ENCODE peak calls at places on chromosomes 5 and 9, in eight cellular contexts. M is HCT116, Z is lower leg skin, G is adrenal gland, V is GM12878, N is transverse colon, Y is testis, S is A549. J is an unnamed sample.

GRCh38 chr9:16622541-16622940 is 247.9 kb downstream of the BNC2 start:
- DNase-seq in M (no peak), Z (no peak), G (no peak), V (no peak), N (no peak), Y (no peak), S (no peak), J (no peak)

GRCh38 chr9:33686942-33687341 is 108.4 kb upstream of the PRSS3 start:
- DNase-seq in M (no peak), Z (no peak), G (no peak), V (no peak), N (no peak), Y (no peak), S (no peak), J (no peak)

GRCh38 chr5:78009937-78010527 is 233.9 kb upstream of the TBCA start:
- DNase-seq in M (no peak), Z (no peak), G (no peak), V (no peak), N (no peak), Y (no peak), S (no peak), J (no peak)

GRCh38 chr5:95809414-95809960 is 13.0 kb downstream of the GLRX start:
- DNase-seq in M (no peak), Z (no peak), G (peak; percentile 60), V (no peak), N (peak; percentile 52), Y (no peak), S (no peak), J (no peak)

GRCh38 chr5:148414848-148415247 is 31.1 kb downstream of the FBXO38 start:
- DNase-seq in M (no peak), Z (no peak), G (no peak), V (no peak), N (no peak), Y (no peak), S (no peak), J (no peak)

GRCh38 chr9:79360387-79361347 is 211.1 kb upstream of the TLE4 start:
- DNase-seq in M (no peak), Z (no peak), G (no peak), V (no peak), N (no peak), Y (no peak), S (peak; percentile 6), J (no peak)

GRCh38 chr5:17147225-17148120 is 70.0 kb upstream of the BASP1 start:
- DNase-seq in M (no peak), Z (no peak), G (no peak), V (no peak), N (no peak), Y (no peak), S (no peak), J (no peak)

GRCh38 chr9:121286973-121287721 is 19.2 kb downstream of the GSN start:
- DNase-seq in M (peak; percentile 98), Z (peak; percentile 96), G (peak; percentile 87), V (no peak), N (peak; percentile 87), Y (peak; percentile 87), S (peak; percentile 96), J (peak; percentile 91)

GRCh38 chr5:174721522-174722432 is 2.6 kb upstream of the MSX2 start:
- DNase-seq in M (no peak), Z (no peak), G (no peak), V (no peak), N (no peak), Y (no peak), S (no peak), J (no peak)

GRCh38 chr5:74035521-74035937 is 409.5 kb downstream of the ARHGEF28 start:
- DNase-seq in M (peak; percentile 36), Z (no peak), G (peak; percentile 58), V (peak; percentile 59), N (no peak), Y (peak; percentile 52), S (peak; percentile 61), J (peak; percentile 67)

GRCh38 chr5:139104577-139105271 is 93.4 kb downstream of the SIL1 start:
- DNase-seq in M (no peak), Z (peak; percentile 91), G (peak; percentile 93), V (no peak), N (peak; percentile 35), Y (peak; percentile 59), S (no peak), J (no peak)

GRCh38 chr9:134210511-134210907 is 46.1 kb upstream of the RNU6ATAC start:
- DNase-seq in M (no peak), Z (peak; percentile 83), G (no peak), V (no peak), N (no peak), Y (no peak), S (no peak), J (no peak)

GRCh38 chr5:172830876-172831662 is 3.0 kb upstream of the ERGIC1 start:
- DNase-seq in M (no peak), Z (no peak), G (no peak), V (no peak), N (no peak), Y (no peak), S (no peak), J (peak; percentile 79)

GRCh38 chr5:127909078-127909477 is 174.5 kb upstream of the SLC12A2 start:
- DNase-seq in M (peak; percentile 59), Z (no peak), G (no peak), V (no peak), N (no peak), Y (peak; percentile 22), S (peak; percentile 84), J (peak; percentile 52)

GRCh38 chr5:91059409-91059808 is 323.7 kb downstream of the ARRDC3 start:
- DNase-seq in M (no peak), Z (no peak), G (no peak), V (peak; percentile 60), N (no peak), Y (no peak), S (no peak), J (no peak)

GRCh38 chr5:43040287-43041098 is at the start of gene ANXA2R:
- DNase-seq in M (peak; percentile 92), Z (peak; percentile 98), G (peak; percentile 87), V (no peak), N (peak; percentile 94), Y (peak; percentile 92), S (peak; percentile 97), J (peak; percentile 98)

GRCh38 chr9:107242073-107243063 is 40.7 kb upstream of the RAD23B start:
- DNase-seq in M (no peak), Z (no peak), G (no peak), V (no peak), N (no peak), Y (no peak), S (no peak), J (no peak)

GRCh38 chr9:22216730-22217160 is 207.6 kb upstream of the CDKN2B start:
- DNase-seq in M (peak; percentile 65), Z (no peak), G (no peak), V (no peak), N (no peak), Y (no peak), S (no peak), J (no peak)

GRCh38 chr9:72749276-72749675 is 203.6 kb downstream of the ALDH1A1 start:
- DNase-seq in M (no peak), Z (no peak), G (no peak), V (no peak), N (peak; percentile 33), Y (no peak), S (no peak), J (no peak)

GRCh38 chr9:6921335-6921734 is 163.6 kb downstream of the KDM4C start:
- DNase-seq in M (no peak), Z (no peak), G (no peak), V (no peak), N (no peak), Y (no peak), S (no peak), J (no peak)

GRCh38 chr5:39151731-39152130 is 67.6 kb downstream of the FYB1 start:
- DNase-seq in M (no peak), Z (no peak), G (no peak), V (no peak), N (no peak), Y (no peak), S (no peak), J (no peak)

GRCh38 chr5:102971693-102972293 is 148.1 kb downstream of the GIN1 start:
- DNase-seq in M (peak; percentile 26), Z (no peak), G (no peak), V (no peak), N (no peak), Y (no peak), S (peak; percentile 42), J (peak; percentile 16)

GRCh38 chr9:97982719-97983523 is at the start of gene ANP32B:
- DNase-seq in M (peak; percentile 53), Z (peak; percentile 98), G (peak; percentile 86), V (peak; percentile 44), N (peak; percentile 94), Y (peak; percentile 87), S (peak; percentile 90), J (peak; percentile 96)
- TF ChIP-seq POLR2A in M (no peak), Z (no peak), G (no peak), V (peak; percentile 78), N (peak; percentile 34), Y (no peak), S (peak; percentile 58), J (peak; percentile 33)

GRCh38 chr9:12640021-12640587 is 53.1 kb upstream of the TYRP1 start:
- DNase-seq in M (peak; percentile 26), Z (no peak), G (no peak), V (no peak), N (no peak), Y (no peak), S (peak; percentile 68), J (peak; percentile 73)
- TF ChIP-seq CTCF in M (peak; percentile 36), Z (no peak), G (peak; percentile 42), V (peak; percentile 40), N (no peak), Y (peak; percentile 48), S (peak; percentile 60), J (peak; percentile 58)

GRCh38 chr9:70407081-70407503 is 7.4 kb downstream of the KLF9 start:
- DNase-seq in M (no peak), Z (no peak), G (no peak), V (no peak), N (no peak), Y (no peak), S (peak; percentile 35), J (no peak)
- H3K4me3 ChIP-seq in M (no peak overlapping the region), Z (no peak overlapping the region), G (peak overlapping the region; percentile 3), V (no peak overlapping the region), N (no peak overlapping the region), Y (no peak overlapping the region), S (no peak overlapping the region), J (no peak overlapping the region)

DNA sequence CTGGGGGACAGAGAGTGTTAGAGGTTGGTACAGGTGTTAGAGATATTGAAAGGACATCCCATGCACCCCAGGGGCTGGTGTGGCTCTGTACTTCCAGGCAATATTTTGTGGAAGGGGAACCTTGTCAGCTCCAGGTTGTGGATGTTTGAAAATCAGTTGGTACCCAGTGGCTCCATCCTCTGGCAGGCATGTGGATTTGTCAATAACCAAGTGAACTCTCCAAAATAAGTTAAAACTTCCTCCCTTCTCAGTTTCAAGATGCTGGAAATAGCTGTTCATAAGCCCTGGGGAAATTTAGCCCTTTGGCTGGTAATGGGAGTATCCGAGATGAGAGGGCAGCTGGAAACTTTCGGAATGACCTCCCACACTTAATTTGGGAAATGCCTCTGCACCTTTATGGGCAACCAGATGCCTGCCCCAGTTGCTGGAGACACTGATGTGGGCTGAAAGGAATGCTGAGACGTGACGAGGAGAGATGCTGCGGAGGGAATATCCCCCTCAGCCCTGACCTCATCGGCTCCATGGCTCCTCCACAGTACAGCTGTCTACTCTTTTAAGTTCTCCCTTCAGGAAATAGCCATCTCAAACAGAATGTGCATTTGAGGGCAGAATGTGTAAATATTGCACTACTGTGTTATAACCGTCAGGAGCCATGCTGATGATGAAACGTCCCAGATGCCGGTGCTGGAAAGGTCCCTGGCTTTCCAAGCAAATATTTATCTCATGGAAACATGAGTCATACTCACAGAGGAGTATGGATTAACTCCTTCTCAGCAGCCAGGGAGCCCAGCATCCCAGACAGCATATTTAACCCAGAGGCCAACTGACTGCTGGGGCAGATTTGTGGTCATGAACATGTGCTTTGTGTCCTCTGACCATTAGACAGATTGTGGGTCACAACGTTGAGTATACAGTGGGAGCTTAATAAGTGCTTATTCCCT is 29.5 kb downstream of the TGFBI start:
- DNase-seq in M (peak; percentile 35), Z (no peak), G (peak; percentile 27), V (no peak), N (peak; percentile 54), Y (no peak), S (peak; percentile 96), J (peak; percentile 20)
- TF ChIP-seq POLR2A in M (no peak), Z (no peak), G (no peak), V (no peak), N (no peak), Y (no peak), S (no peak), J (no peak)